ENCODE peak calls at places on chromosomes 6 and 20, in four cellular contexts. One of them, this sample, is unnamed.

GRCh38 chr6:166202321-166202733 is 34.7 kb upstream of the TBXT start:
- DNase-seq in DMS153: no peak
- DNase-seq in pons: peak
- DNase-seq in BE2C: no peak
- DNase-seq in this sample: no peak

GRCh38 chr20:18514127-18514526 is 6.4 kb downstream of the SEC23B start:
- DNase-seq in pons: no peak
- DNase-seq in BE2C: no peak
- DNase-seq in DMS153: no peak
- DNase-seq in this sample: no peak

GRCh38 chr20:39282619-39283092 is 320.5 kb downstream of the DHX35 start:
- DNase-seq in BE2C: no peak
- DNase-seq in pons: no peak
- DNase-seq in DMS153: no peak
- DNase-seq in this sample: peak

GRCh38 chr20:50636601-50637539 is 54.5 kb downstream of the RIPOR3 start:
- DNase-seq in pons: no peak
- DNase-seq in BE2C: peak
- DNase-seq in DMS153: no peak
- DNase-seq in this sample: no peak

GRCh38 chr6:116596815-116597214 is 19.5 kb upstream of the RSPH4A start:
- DNase-seq in BE2C: no peak
- DNase-seq in pons: no peak
- DNase-seq in DMS153: no peak
- DNase-seq in this sample: no peak

GRCh38 chr6:21593927-21594421 is 423 bp downstream of the SOX4 start:
- DNase-seq in DMS153: peak
- DNase-seq in BE2C: peak
- DNase-seq in pons: no peak
- DNase-seq in this sample: peak

GRCh38 chr20:47773381-47773786 is 11.9 kb downstream of the SULF2 start:
- DNase-seq in pons: no peak
- DNase-seq in BE2C: no peak
- DNase-seq in DMS153: no peak
- DNase-seq in this sample: no peak

GRCh38 chr6:53119349-53119748 is 29.3 kb downstream of the GCM1 start:
- DNase-seq in pons: no peak
- DNase-seq in DMS153: peak
- DNase-seq in BE2C: no peak
- DNase-seq in this sample: no peak

GRCh38 chr6:105469951-105470350 is 67.1 kb upstream of the PREP start:
- DNase-seq in DMS153: no peak
- DNase-seq in BE2C: no peak
- DNase-seq in pons: no peak
- DNase-seq in this sample: no peak

GRCh38 chr6:166929534-166930189 is 26.7 kb downstream of the RNASET2 start:
- DNase-seq in BE2C: no peak
- DNase-seq in pons: no peak
- DNase-seq in DMS153: no peak
- DNase-seq in this sample: no peak

GRCh38 chr20:63945031-63945658 is 11.1 kb downstream of the UCKL1 start:
- DNase-seq in DMS153: no peak
- DNase-seq in pons: no peak
- DNase-seq in BE2C: no peak
- DNase-seq in this sample: no peak

GRCh38 chr6:107690864-107691661 is 133.1 kb downstream of the SCML4 start:
- DNase-seq in DMS153: no peak
- DNase-seq in pons: no peak
- DNase-seq in BE2C: no peak
- DNase-seq in this sample: no peak

GRCh38 chr6:112909781-112910180 is 562.7 kb downstream of the RFPL4B start:
- DNase-seq in pons: no peak
- DNase-seq in DMS153: no peak
- DNase-seq in BE2C: no peak
- DNase-seq in this sample: no peak

GRCh38 chr6:110325197-110325596 is 33.0 kb downstream of the METTL24 start:
- DNase-seq in pons: no peak
- DNase-seq in DMS153: peak
- DNase-seq in BE2C: no peak
- DNase-seq in this sample: no peak

GRCh38 chr6:29255530-29255929 is 46.0 kb upstream of the OR14J1 start:
- DNase-seq in pons: no peak
- DNase-seq in BE2C: no peak
- DNase-seq in DMS153: no peak
- DNase-seq in this sample: no peak

GRCh38 chr20:49695830-49696229 is 17.8 kb downstream of the B4GALT5 start:
- DNase-seq in BE2C: no peak
- DNase-seq in pons: no peak
- DNase-seq in DMS153: no peak
- DNase-seq in this sample: no peak

GRCh38 chr20:4592316-4593148 is 129.2 kb upstream of the PRND start:
- DNase-seq in pons: no peak
- DNase-seq in BE2C: peak
- DNase-seq in DMS153: no peak
- DNase-seq in this sample: no peak

GRCh38 chr6:56594699-56595098 is 48.0 kb downstream of the DST start:
- DNase-seq in pons: no peak
- DNase-seq in BE2C: no peak
- DNase-seq in DMS153: peak
- DNase-seq in this sample: peak

GRCh38 chr20:56630086-56630493 is 984 bp downstream of the TFAP2C start:
- DNase-seq in BE2C: peak
- DNase-seq in pons: no peak
- DNase-seq in DMS153: peak
- DNase-seq in this sample: no peak

GRCh38 chr20:34951252-34951651 is 4.4 kb downstream of the GSS start:
- DNase-seq in pons: no peak
- DNase-seq in BE2C: no peak
- DNase-seq in DMS153: no peak
- DNase-seq in this sample: no peak

GRCh38 chr20:44025756-44026155 is 111.1 kb downstream of the TOX2 start:
- DNase-seq in BE2C: no peak
- DNase-seq in DMS153: no peak
- DNase-seq in pons: no peak
- DNase-seq in this sample: no peak

GRCh38 chr6:126337323-126337722 is 2.6 kb upstream of the CENPW start:
- DNase-seq in BE2C: no peak
- DNase-seq in DMS153: no peak
- DNase-seq in pons: peak
- DNase-seq in this sample: peak

GRCh38 chr6:90156861-90157260 is 139.8 kb downstream of the BACH2 start:
- DNase-seq in DMS153: no peak
- DNase-seq in pons: no peak
- DNase-seq in BE2C: no peak
- DNase-seq in this sample: no peak

GRCh38 chr20:25600632-25601031 is 15.3 kb upstream of the NINL start:
- DNase-seq in BE2C: peak
- DNase-seq in DMS153: no peak
- DNase-seq in pons: no peak
- DNase-seq in this sample: no peak

GRCh38 chr20:49424536-49424935 is 57.9 kb downstream of the KCNB1 start:
- DNase-seq in DMS153: no peak
- DNase-seq in BE2C: peak
- DNase-seq in pons: no peak
- DNase-seq in this sample: peak

GRCh38 chr20:51584737-51585136 is 42.2 kb upstream of the NFATC2 start:
- DNase-seq in DMS153: no peak
- DNase-seq in pons: no peak
- DNase-seq in BE2C: no peak
- DNase-seq in this sample: no peak

GRCh38 chr20:875115-875514 is 41.0 kb downstream of the ANGPT4 start:
- DNase-seq in pons: no peak
- DNase-seq in DMS153: no peak
- DNase-seq in BE2C: no peak
- DNase-seq in this sample: no peak

GRCh38 chr6:54335871-54336270 is 27.6 kb downstream of the TINAG start:
- DNase-seq in BE2C: no peak
- DNase-seq in DMS153: no peak
- DNase-seq in pons: no peak
- DNase-seq in this sample: no peak

GRCh38 chr6:95176322-95176721 is 401.0 kb upstream of the MANEA start:
- DNase-seq in BE2C: no peak
- DNase-seq in DMS153: no peak
- DNase-seq in pons: no peak
- DNase-seq in this sample: no peak

GRCh38 chr6:7681449-7681848 is 44.5 kb upstream of the BMP6 start:
- DNase-seq in BE2C: no peak
- DNase-seq in pons: no peak
- DNase-seq in DMS153: no peak
- DNase-seq in this sample: no peak

GRCh38 chr6:42727084-42727601 is 4.7 kb upstream of the PRPH2 start:
- DNase-seq in DMS153: peak
- DNase-seq in pons: peak
- DNase-seq in BE2C: no peak
- DNase-seq in this sample: peak